ENCODE peak calls at places on chromosomes 5 and 9, in six cellular contexts. D, W, L, I, N and U are unnamed samples.

GRCh38 chr5:159475026-159475425 is 144.7 kb upstream of the IL12B start:
- DNase-seq in D (no peak), W (no peak), L (no peak), I (no peak), N (no peak), U (no peak)

GRCh38 chr5:16406023-16406422 is 59.6 kb downstream of the ZNF622 start:
- DNase-seq in D (no peak), W (no peak), L (no peak), I (no peak), N (no peak), U (no peak)

GRCh38 chr9:1959347-1959746 is 55.8 kb upstream of the SMARCA2 start:
- DNase-seq in D (no peak), W (no peak), L (no peak), I (no peak), N (no peak), U (no peak)

GRCh38 chr9:69899491-69899890 is 78.9 kb downstream of the CFAP95 start:
- DNase-seq in D (no peak), W (no peak), L (no peak), I (no peak), N (no peak), U (no peak)

GRCh38 chr9:114592356-114592755 is 4.8 kb downstream of the ATP6V1G1 start:
- DNase-seq in D (peak; percentile 31), W (no peak), L (peak; percentile 60), I (no peak), N (no peak), U (no peak)

GRCh38 chr9:87545858-87546257 is 48.2 kb downstream of the DAPK1 start:
- DNase-seq in D (no peak), W (no peak), L (peak; percentile 75), I (no peak), N (no peak), U (no peak)

GRCh38 chr9:111610851-111611250 is 11.4 kb upstream of the PTGR1 start:
- DNase-seq in D (no peak), W (no peak), L (no peak), I (no peak), N (no peak), U (no peak)

GRCh38 chr9:113645972-113646241 is 182.4 kb downstream of the RGS3 start:
- DNase-seq in D (no peak), W (no peak), L (no peak), I (no peak), N (no peak), U (no peak)

GRCh38 chr9:20623021-20623747 is 885 bp upstream of the MLLT3 start:
- DNase-seq in D (peak; percentile 21), W (no peak), L (no peak), I (peak; percentile 28), N (peak; percentile 11), U (no peak)

GRCh38 chr5:43676083-43676840 is 73.3 kb downstream of the NNT start:
- DNase-seq in D (no peak), W (no peak), L (no peak), I (no peak), N (no peak), U (no peak)

GRCh38 chr9:130166399-130166798 is 5.8 kb upstream of the NCS1 start:
- DNase-seq in D (no peak), W (no peak), L (no peak), I (no peak), N (no peak), U (no peak)